ENCODE peak calls at places on chromosomes 5 and 9, in four cellular contexts. D, V, O and S are unnamed samples.

GRCh38 chr9:68750179-68750685 is 45.2 kb downstream of the PIP5K1B start:
- DNase-seq in O (no peak), D (no peak), V (no peak), S (no peak)

GRCh38 chr5:154303133-154303532 is 112.6 kb downstream of the GALNT10 start:
- DNase-seq in O (no peak), D (no peak), V (no peak), S (no peak)

GRCh38 chr5:122705876-122706275 is 69.0 kb upstream of the SNX2 start:
- DNase-seq in D (no peak), O (no peak), V (no peak), S (no peak)

GRCh38 chr9:4106081-4106491 is 193.8 kb downstream of the GLIS3 start:
- DNase-seq in D (no peak), V (no peak), O (no peak), S (no peak)

GRCh38 chr5:142275496-142275895 is 49.3 kb downstream of the SPRY4 start:
- DNase-seq in D (no peak), O (no peak), V (no peak), S (no peak)

GRCh38 chr9:83013261-83013610 is 49.7 kb downstream of the RASEF start:
- DNase-seq in V (no peak), D (no peak), O (no peak), S (no peak)

GRCh38 chr9:89523948-89524347 is 26.0 kb upstream of the SEMA4D start:
- DNase-seq in D (peak; percentile 29), O (peak; percentile 46), V (no peak), S (peak; percentile 56)

GRCh38 chr5:59724482-59725392 is 168.8 kb downstream of the PDE4D start:
- DNase-seq in V (peak; percentile 39), O (no peak), D (no peak), S (no peak)

GRCh38 chr9:96674914-96675538 is 19.9 kb upstream of the PRXL2C start:
- DNase-seq in O (no peak), V (peak; percentile 91), D (no peak), S (no peak)

DNA sequence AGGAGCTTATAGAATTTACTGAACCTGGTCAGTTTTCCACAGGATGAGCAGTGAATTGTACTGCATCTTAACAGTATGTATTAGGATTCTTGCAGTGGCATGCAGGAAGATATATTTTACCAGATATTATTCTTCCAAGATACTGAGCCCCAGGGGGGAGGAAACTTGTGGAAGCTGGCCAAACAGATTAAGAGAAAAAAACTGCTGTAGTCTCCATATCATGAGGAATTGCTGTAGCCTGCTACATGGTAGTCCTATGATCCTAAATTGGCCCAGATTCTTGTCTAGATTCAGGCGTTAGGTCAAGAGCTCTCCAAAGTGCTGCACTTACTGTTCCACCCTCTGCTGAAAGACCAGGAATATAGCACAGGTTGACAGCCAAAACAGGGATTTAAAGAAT is 275.5 kb upstream of the TAS2R1 start:
- DNase-seq in V (no peak), O (no peak), D (no peak), S (no peak)
- H3K4me1 ChIP-seq in V (no peaks in the 10 kb centered on the region), O (no peaks in the 10 kb centered on the region), D (no peaks in the 10 kb centered on the region), S (no peaks in the 10 kb centered on the region)

GRCh38 chr9:124259273-124260078 is 1.7 kb downstream of the NEK6 start:
- DNase-seq in D (no peak), O (no peak), V (peak; percentile 77), S (no peak)
- H3K4me1 ChIP-seq in D (peaks cover 17% of the 10 kb centered on the region), O (no peaks in the 10 kb centered on the region), V (peaks cover 51% of the 10 kb centered on the region), S (peaks cover 29% of the 10 kb centered on the region)

GRCh38 chr9:131227112-131228058 is 48.9 kb downstream of the FAM78A start:
- DNase-seq in O (no peak), V (peak; percentile 65), D (no peak), S (no peak)

GRCh38 chr9:131226226-131226625 is 50.1 kb downstream of the FAM78A start:
- DNase-seq in O (no peak), V (peak; percentile 53), D (no peak), S (no peak)

GRCh38 chr9:131233556-131233955 is 42.8 kb downstream of the FAM78A start:
- DNase-seq in V (no peak), O (no peak), D (no peak), S (peak; percentile 54)

GRCh38 chr9:131228988-131229387 is 47.3 kb downstream of the FAM78A start:
- DNase-seq in O (no peak), D (no peak), V (peak; percentile 31), S (no peak)

DNA sequence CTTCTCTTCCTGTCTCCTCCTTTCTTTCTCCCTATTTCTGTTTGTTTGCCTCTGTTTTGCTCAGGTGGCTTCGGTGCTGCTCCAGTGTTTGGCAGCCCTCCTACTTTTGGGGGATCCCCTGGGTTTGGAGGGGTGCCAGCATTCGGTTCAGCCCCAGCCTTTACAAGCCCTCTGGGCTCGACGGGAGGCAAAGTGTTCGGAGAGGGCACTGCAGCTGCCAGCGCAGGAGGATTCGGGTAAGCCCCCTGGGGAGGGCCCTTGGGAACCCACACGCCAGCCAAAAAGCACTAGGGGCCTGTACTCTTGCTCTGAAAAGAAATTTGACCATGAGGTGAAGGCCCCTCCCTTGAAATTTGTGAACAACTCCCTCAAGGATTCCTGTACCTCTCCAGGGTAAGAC is 48.2 kb downstream of the FAM78A start:
- DNase-seq in O (no peak), V (peak; percentile 15), D (no peak), S (no peak)
- H3K4me1 ChIP-seq in O (no peaks in the 10 kb centered on the region), V (peaks cover 39% of the 10 kb centered on the region), D (peaks cover 9% of the 10 kb centered on the region), S (peaks cover 1% of the 10 kb centered on the region)

DNA sequence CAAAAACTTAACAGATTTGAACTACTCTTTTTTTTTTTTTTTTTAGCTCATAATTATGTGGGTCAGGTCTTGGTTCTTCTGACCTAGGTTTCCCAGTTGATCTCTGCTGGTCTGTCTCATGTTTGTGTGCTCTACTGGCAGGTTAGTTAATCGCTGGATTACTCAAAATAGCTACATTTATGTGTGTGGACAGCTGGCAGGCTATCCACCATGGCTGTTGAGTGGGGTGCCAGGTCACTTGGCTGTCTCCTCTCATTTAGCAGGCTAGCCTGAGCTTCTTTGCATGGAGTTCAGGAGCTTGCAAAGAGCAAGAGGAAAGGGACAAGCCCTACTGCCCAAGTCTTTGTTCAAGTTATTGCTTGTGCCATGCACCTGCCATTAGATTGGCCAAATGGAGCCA is 9.3 kb downstream of the ADCY2 start:
- DNase-seq in D (no peak), V (no peak), O (no peak), S (no peak)
- H3K4me1 ChIP-seq in D (no peaks in the 10 kb centered on the region), V (no peaks in the 10 kb centered on the region), O (no peaks in the 10 kb centered on the region), S (no peaks in the 10 kb centered on the region)

GRCh38 chr5:9034671-9035070 is 511.2 kb downstream of the SEMA5A start:
- DNase-seq in O (no peak), V (peak; percentile 65), D (no peak), S (no peak)
- H3K4me1 ChIP-seq in O (no peaks in the 10 kb centered on the region), V (no peaks in the 10 kb centered on the region), D (no peaks in the 10 kb centered on the region), S (no peaks in the 10 kb centered on the region)

DNA sequence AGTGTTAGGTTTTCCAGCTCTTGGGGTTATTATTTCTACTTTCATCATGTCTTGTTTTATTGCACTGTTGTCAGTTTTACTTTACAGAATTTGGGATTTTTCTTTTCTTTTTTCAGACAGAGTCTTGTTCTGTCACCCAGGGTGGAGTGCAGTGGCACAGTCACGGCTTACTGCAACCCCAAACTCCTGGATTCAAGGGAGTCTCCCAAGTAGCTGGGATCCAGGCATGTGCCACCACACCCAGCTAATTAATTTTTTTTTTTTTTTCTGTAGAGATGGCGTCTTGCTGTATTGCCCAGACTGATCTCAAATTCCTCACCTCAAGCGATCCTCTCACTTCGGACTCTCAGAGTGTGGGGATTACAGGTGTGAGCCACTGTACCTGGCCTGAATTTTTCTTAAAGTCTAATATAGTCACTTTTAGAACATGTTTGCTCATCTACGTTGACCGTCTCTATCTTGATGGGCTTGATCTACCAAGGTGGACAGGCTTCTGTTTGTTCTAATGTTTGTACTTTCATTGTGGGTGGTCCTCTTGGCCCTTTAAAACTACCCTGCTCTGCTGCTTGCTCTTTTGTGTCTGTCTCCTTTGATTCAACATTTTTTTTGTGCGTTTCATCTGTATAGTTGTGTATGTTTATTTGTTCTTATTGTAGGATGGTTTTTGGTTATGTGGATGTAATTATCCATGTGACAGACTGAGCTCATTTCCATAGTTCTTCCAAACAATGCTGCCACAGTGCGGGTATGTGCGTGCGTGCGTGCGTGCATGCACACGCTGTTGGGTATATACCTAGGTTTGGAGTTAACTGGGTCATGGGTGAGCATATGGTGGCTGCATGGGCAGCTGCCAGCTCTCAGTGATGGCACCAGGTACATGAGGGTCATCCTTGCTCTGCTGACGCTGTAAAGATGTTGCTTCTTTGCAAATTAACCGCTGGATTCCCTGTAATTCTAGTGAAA is 18.1 kb downstream of the PRRC2B start:
- DNase-seq in O (no peak), V (no peak), D (no peak), S (no peak)
- H3K4me1 ChIP-seq in O (peaks cover 79% of the 10 kb centered on the region), V (peaks cover 15% of the 10 kb centered on the region), D (peaks cover 66% of the 10 kb centered on the region), S (peaks cover 93% of the 10 kb centered on the region)

DNA sequence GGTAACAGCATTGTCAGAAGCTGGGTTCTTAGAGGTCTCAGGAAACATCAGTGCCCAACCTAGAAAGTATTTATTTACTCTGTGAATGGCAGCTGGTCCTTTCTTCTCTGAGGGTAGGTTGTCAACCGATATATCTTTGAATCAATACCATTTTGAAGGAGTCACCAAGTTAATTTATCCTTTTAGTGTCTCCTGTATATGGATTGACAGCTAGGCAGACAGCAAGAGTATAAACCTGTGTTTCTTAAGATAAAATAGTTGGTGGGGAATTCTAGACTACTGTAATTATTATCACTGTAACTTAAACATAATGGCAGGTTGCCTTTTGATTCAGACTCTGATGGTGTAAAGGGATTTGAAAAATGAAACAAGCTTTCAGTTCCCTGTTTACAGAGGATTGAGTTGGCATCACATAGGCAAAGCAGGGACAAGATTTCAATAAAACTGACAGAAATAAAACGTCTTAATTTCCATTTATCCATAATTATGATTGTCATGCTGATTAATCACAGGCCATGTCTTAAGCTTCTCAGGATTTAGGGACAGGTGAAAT is 190.8 kb upstream of the HAPLN1 start:
- DNase-seq in D (no peak), V (no peak), O (no peak), S (no peak)
- H3K4me1 ChIP-seq in D (no peaks in the 10 kb centered on the region), V (peaks cover 13% of the 10 kb centered on the region), O (no peaks in the 10 kb centered on the region), S (no peaks in the 10 kb centered on the region)

GRCh38 chr9:114282926-114283325 is 40.0 kb upstream of the ORM1 start:
- DNase-seq in V (no peak), D (no peak), O (no peak), S (no peak)

GRCh38 chr9:114284316-114285060 is 38.4 kb upstream of the ORM1 start:
- DNase-seq in D (no peak), O (no peak), V (no peak), S (no peak)

GRCh38 chr9:114282507-114282906 is 40.4 kb upstream of the ORM1 start:
- DNase-seq in V (no peak), D (no peak), O (no peak), S (no peak)

GRCh38 chr9:114282104-114282485 is 40.8 kb upstream of the ORM1 start:
- DNase-seq in V (no peak), O (no peak), D (no peak), S (no peak)

DNA sequence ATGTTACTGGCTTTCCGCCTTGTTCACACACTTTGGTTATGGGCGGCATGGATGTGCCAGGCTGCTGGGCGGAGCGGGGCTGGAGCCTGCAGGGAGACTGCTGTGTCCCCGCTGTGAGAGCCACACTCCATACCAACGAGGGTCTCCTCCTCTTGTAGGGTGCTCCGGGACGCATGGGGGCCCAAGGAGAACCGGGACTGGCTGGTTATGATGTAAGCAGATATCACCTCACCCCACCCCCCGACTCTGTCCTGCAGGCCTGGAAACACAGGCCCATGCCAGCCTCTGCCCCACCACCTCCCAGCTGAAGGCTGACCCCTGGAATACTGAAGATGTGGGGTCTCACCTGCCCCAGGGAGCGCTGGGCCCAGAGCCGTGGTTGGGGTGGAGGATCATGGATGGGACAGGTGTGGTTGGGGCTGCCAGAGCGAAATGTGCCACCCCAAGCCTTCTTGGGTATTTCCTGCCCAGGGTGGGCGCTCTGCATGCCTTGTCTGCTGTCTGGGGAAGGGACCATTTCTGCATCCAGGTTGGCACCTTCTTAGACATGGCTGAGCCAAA is 39.3 kb upstream of the ORM1 start:
- DNase-seq in D (no peak), V (no peak), O (no peak), S (no peak)
- H3K4me1 ChIP-seq in D (no peaks in the 10 kb centered on the region), V (no peaks in the 10 kb centered on the region), O (no peaks in the 10 kb centered on the region), S (no peaks in the 10 kb centered on the region)